ENCODE peak calls at places on chromosome 15, in four cellular contexts. One of them, this sample, is unnamed.

GRCh38 chr15:87604857-87605446 is 651.6 kb downstream of the NTRK3 start:
- DNase-seq in HCT116: no peak
- DNase-seq in HepG2: no peak
- DNase-seq in K562: peak; percentile 38
- DNase-seq in this sample: no peak

GRCh38 chr15:74294010-74294409 is 57.9 kb downstream of the CCDC33 start:
- DNase-seq in HCT116: no peak
- DNase-seq in K562: no peak
- DNase-seq in HepG2: no peak
- DNase-seq in this sample: no peak

GRCh38 chr15:47431501-47431900 is 285.8 kb upstream of the SEMA6D start:
- DNase-seq in HepG2: peak; percentile 10
- DNase-seq in HCT116: no peak
- DNase-seq in K562: no peak
- DNase-seq in this sample: no peak

GRCh38 chr15:91445701-91446100 is 345.6 kb downstream of the SV2B start:
- DNase-seq in HepG2: no peak
- DNase-seq in HCT116: no peak
- DNase-seq in K562: no peak
- DNase-seq in this sample: no peak

GRCh38 chr15:67138946-67139855 is 73.8 kb downstream of the SMAD3 start:
- DNase-seq in HepG2: no peak
- DNase-seq in K562: no peak
- DNase-seq in HCT116: no peak
- DNase-seq in this sample: no peak

GRCh38 chr15:42060797-42061196 is 33.6 kb downstream of the PLA2G4D start:
- DNase-seq in HCT116: no peak
- DNase-seq in HepG2: peak; percentile 35
- DNase-seq in K562: no peak
- DNase-seq in this sample: no peak

GRCh38 chr15:53539878-53540277 is 219.6 kb downstream of the WDR72 start:
- DNase-seq in HepG2: no peak
- DNase-seq in K562: no peak
- DNase-seq in HCT116: no peak
- DNase-seq in this sample: no peak

GRCh38 chr15:38745611-38746010 is 181.0 kb upstream of the RASGRP1 start:
- DNase-seq in K562: no peak
- DNase-seq in HepG2: no peak
- DNase-seq in HCT116: no peak
- DNase-seq in this sample: no peak

GRCh38 chr15:69664572-69665326 is 212.1 kb downstream of the RPLP1 start:
- DNase-seq in HepG2: no peak
- DNase-seq in K562: no peak
- DNase-seq in HCT116: no peak
- DNase-seq in this sample: no peak

GRCh38 chr15:28896944-28897343 is 11.2 kb downstream of the APBA2 start:
- DNase-seq in K562: no peak
- DNase-seq in HepG2: peak; percentile 10
- DNase-seq in HCT116: no peak
- DNase-seq in this sample: no peak

GRCh38 chr15:83605049-83605448 is 48.9 kb upstream of the ADAMTSL3 start:
- DNase-seq in K562: no peak
- DNase-seq in HepG2: no peak
- DNase-seq in HCT116: no peak
- DNase-seq in this sample: peak; percentile 23

GRCh38 chr15:66252411-66253295 is 897 bp downstream of the MEGF11 start:
- DNase-seq in HCT116: peak; percentile 27
- DNase-seq in HepG2: peak; percentile 7
- DNase-seq in K562: peak; percentile 76
- DNase-seq in this sample: no peak

GRCh38 chr15:101329309-101329863 is 34.3 kb upstream of the SNRPA1 start:
- DNase-seq in HepG2: no peak
- DNase-seq in K562: no peak
- DNase-seq in HCT116: no peak
- DNase-seq in this sample: no peak

GRCh38 chr15:29140475-29141172 is 129.0 kb downstream of the NSMCE3 start:
- DNase-seq in K562: no peak
- DNase-seq in HepG2: no peak
- DNase-seq in HCT116: no peak
- DNase-seq in this sample: no peak

GRCh38 chr15:88243895-88244787 is 12.4 kb downstream of the NTRK3 start:
- DNase-seq in HepG2: peak; percentile 28
- DNase-seq in HCT116: peak; percentile 27
- DNase-seq in K562: peak; percentile 50
- DNase-seq in this sample: no peak

GRCh38 chr15:74417230-74417629 is 16.5 kb downstream of the SEMA7A start:
- DNase-seq in HepG2: no peak
- DNase-seq in K562: no peak
- DNase-seq in HCT116: no peak
- DNase-seq in this sample: no peak

GRCh38 chr15:25062551-25063430 is 108.0 kb downstream of the SNRPN start:
- DNase-seq in K562: no peak
- DNase-seq in HepG2: no peak
- DNase-seq in HCT116: no peak
- DNase-seq in this sample: no peak

GRCh38 chr15:74233864-74234597 is 2.1 kb upstream of the CCDC33 start:
- DNase-seq in HCT116: no peak
- DNase-seq in HepG2: no peak
- DNase-seq in K562: no peak
- DNase-seq in this sample: no peak

GRCh38 chr15:90868261-90868689 is at the start of gene FURIN:
- DNase-seq in HCT116: peak; percentile 59
- DNase-seq in K562: peak; percentile 60
- DNase-seq in HepG2: no peak
- DNase-seq in this sample: no peak

GRCh38 chr15:51121118-51121517 is 26.4 kb upstream of the TNFAIP8L3 start:
- DNase-seq in K562: peak; percentile 59
- DNase-seq in HCT116: peak; percentile 82
- DNase-seq in HepG2: peak; percentile 27
- DNase-seq in this sample: no peak

GRCh38 chr15:90101130-90101968 is 919 bp downstream of the IDH2 start:
- DNase-seq in HCT116: no peak
- DNase-seq in HepG2: no peak
- DNase-seq in K562: peak; percentile 38
- DNase-seq in this sample: no peak

GRCh38 chr15:59622289-59622688 is 10.7 kb downstream of the GCNT3 start:
- DNase-seq in HCT116: peak; percentile 42
- DNase-seq in HepG2: peak; percentile 79
- DNase-seq in K562: peak; percentile 63
- DNase-seq in this sample: peak; percentile 66

GRCh38 chr15:92810418-92811138 is 89.5 kb upstream of the CHD2 start:
- DNase-seq in HCT116: no peak
- DNase-seq in K562: peak; percentile 72
- DNase-seq in HepG2: no peak
- DNase-seq in this sample: no peak

GRCh38 chr15:33722673-33723015 is 245.7 kb upstream of the CHRM5 start:
- DNase-seq in K562: no peak
- DNase-seq in HepG2: no peak
- DNase-seq in HCT116: no peak
- DNase-seq in this sample: no peak

GRCh38 chr15:33720952-33721351 is 247.3 kb upstream of the CHRM5 start:
- DNase-seq in K562: no peak
- DNase-seq in HepG2: no peak
- DNase-seq in HCT116: no peak
- DNase-seq in this sample: no peak

GRCh38 chr15:33724321-33725036 is 243.8 kb upstream of the CHRM5 start:
- DNase-seq in K562: no peak
- DNase-seq in HepG2: no peak
- DNase-seq in HCT116: no peak
- DNase-seq in this sample: no peak

GRCh38 chr15:33722005-33722672 is 246.2 kb upstream of the CHRM5 start:
- DNase-seq in HCT116: no peak
- DNase-seq in HepG2: no peak
- DNase-seq in K562: no peak
- DNase-seq in this sample: no peak
- TF ChIP-seq SRF in HCT116: no peak
- TF ChIP-seq SRF in HepG2: no peak
- TF ChIP-seq SRF in K562: no peak
- TF ChIP-seq SRF in this sample: no peak

DNA sequence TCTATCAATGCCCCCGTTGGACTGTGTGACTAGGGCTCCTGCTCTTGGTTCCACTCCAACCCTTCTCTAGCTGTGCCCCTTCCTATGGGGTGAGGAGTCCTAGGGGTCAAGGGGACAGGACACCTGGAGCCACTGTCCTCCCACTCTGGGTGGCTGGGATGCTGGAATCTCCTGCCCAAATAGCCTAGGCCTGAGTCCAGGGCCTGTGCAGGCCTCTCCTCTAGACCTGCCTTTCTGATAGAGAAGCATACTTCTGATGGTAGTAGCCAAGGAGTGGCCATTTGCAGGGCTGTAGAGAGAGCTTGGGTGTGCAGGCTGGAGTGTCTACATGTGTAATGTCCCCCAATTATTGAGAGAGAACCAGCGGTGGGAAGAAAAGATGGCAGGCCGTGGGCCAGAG is 54.2 kb downstream of the ITGA11 start:
- DNase-seq in HCT116: no peak
- DNase-seq in HepG2: no peak
- DNase-seq in K562: no peak
- DNase-seq in this sample: peak; percentile 26
- TF ChIP-seq ZNF274 in HCT116: no peak
- TF ChIP-seq ZNF274 in HepG2: no peak
- TF ChIP-seq ZNF274 in K562: no peak
- TF ChIP-seq ZNF274 in this sample: no peak

GRCh38 chr15:77067691-77068367 is 3.1 kb downstream of the TSPAN3 start:
- DNase-seq in K562: no peak
- DNase-seq in HepG2: no peak
- DNase-seq in HCT116: no peak
- DNase-seq in this sample: no peak

GRCh38 chr15:77066961-77067690 is 3.8 kb downstream of the TSPAN3 start:
- DNase-seq in HepG2: peak; percentile 58
- DNase-seq in K562: no peak
- DNase-seq in HCT116: no peak
- DNase-seq in this sample: no peak

GRCh38 chr15:77064118-77064517 is 6.8 kb downstream of the TSPAN3 start:
- DNase-seq in HepG2: no peak
- DNase-seq in K562: no peak
- DNase-seq in HCT116: no peak
- DNase-seq in this sample: no peak

GRCh38 chr15:77063249-77063648 is 7.7 kb downstream of the TSPAN3 start:
- DNase-seq in HCT116: no peak
- DNase-seq in K562: no peak
- DNase-seq in HepG2: no peak
- DNase-seq in this sample: no peak

DNA sequence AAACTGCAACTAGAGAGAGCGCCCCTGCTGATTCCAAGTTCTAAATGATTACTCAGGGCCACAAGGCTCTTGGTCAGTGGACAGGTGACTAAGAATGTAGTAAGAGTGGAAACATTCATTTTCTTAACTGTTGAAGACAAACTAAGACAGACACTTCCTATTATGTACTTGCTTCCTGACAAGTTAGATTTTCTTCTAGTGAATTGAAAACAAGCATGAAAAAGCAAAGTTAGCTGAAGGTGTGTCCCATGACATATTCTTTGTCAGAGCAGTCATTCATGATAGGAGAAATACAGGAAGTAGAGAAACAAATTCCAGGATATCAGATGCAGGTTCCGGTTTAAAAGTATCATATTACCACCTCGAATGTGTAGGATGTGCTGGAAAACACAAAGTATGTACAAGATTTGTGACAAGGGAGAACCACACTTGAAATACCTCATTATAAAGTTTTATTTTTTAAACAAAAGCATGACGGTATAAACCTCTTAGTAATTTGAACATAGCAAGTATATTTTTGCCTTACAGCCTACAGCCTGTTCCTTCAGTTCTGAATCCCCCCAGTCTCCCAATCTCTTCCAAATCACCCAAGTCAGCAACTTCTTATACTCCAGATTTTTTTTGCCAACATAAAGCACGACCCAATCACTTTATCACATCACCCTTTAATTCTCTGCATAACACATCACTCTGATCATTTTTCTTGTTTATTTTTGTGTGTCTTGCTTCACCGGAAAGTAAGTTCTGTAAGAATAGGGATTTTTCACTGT is 6.2 kb downstream of the TSPAN3 start:
- DNase-seq in K562: peak; percentile 20
- DNase-seq in HCT116: no peak
- DNase-seq in HepG2: no peak
- DNase-seq in this sample: no peak
- TF ChIP-seq FOSL1 in K562: peak; percentile 75
- TF ChIP-seq FOSL1 in HCT116: peak; percentile 62
- TF ChIP-seq FOSL1 in HepG2: no peak
- TF ChIP-seq FOSL1 in this sample: no peak

DNA sequence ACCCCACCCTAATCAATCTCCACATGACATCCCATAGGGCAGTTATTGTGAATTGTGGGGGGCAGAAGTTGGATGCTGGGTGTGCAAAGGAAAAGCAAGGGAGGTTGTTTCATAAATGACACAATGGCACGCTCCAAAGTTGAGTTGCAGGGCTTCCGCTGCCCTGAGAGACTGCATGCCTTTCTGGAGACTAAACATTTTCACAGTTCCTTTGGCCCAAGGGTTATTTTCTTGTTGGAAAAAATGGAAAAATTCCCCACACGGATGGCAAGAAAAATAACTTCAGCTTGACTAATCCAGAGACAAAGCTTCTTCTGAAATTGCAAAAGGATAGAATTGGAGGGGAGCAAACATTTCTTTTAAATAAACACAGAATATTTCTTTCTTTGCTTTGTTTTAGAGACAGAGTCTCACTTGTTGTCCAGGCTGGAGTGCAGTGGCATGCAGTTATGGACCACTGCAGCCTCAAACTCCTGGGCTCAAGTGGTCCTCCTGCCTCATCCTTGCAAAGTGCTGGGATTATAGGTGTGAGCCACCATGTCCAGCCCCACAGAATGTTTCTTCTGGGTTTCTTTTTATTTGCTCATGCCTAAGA is 19.1 kb upstream of the TPM1 start:
- DNase-seq in K562: no peak
- DNase-seq in HCT116: no peak
- DNase-seq in HepG2: peak; percentile 58
- DNase-seq in this sample: no peak
- TF ChIP-seq SRF in K562: no peak
- TF ChIP-seq SRF in HCT116: no peak
- TF ChIP-seq SRF in HepG2: no peak
- TF ChIP-seq SRF in this sample: no peak

DNA sequence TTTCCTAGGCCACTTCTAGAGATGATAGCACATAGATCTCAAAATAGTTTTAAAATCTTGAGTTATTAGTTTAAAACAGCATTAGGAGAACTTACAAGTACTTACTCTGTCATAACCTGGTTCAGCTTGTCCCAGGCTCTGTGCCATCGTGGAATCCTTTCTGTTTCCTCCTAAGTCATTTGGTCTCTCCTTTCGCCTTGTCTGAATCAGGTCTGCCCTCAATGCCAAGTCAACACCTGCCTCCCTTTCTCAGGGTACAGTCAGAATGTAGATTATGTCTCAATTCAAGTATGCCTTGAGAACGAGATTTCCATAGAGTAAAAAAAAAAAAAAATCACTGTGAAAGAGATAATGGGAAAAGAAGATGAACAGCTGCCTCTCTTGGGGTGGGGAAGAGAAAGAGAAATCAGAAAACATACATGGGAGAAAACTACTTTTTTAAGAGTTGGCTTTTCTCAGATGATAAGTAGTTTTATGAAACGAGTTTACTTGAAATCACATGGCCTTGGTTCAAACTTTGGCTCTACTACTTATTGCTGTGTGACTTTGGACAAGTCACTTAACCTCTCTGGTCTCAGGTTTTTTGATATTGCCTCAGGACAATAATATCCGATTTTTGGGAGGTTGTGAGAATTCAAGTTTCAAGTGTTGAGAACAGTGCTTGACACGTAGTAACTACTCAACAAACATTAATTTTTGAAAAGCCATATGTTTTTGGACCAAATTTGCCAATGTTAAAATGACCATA is 219.8 kb downstream of the SQOR start:
- DNase-seq in HCT116: no peak
- DNase-seq in HepG2: no peak
- DNase-seq in K562: no peak
- DNase-seq in this sample: no peak
- TF ChIP-seq ZNF274 in HCT116: no peak
- TF ChIP-seq ZNF274 in HepG2: no peak
- TF ChIP-seq ZNF274 in K562: no peak
- TF ChIP-seq ZNF274 in this sample: no peak